ENCODE peak calls at places on chromosomes 11 and 22, in five cellular contexts. One of them, this sample, is unnamed.

GRCh38 chr11:43579171-43579918 is 101.2 kb upstream of the HSD17B12 start:
- DNase-seq in LHCN-M2: no peak
- DNase-seq in RPMI7951: peak
- DNase-seq in type B pancreatic cell: no peak
- DNase-seq in activated gamma-delta T cell treated with anti-CD3 and anti-CD28 coated beads, Interleukin-2, amount 50 U/mL, for 16 hours: no peak
- DNase-seq in this sample: peak

GRCh38 chr11:304915-305833 is 2.4 kb upstream of the IFITM2 start:
- DNase-seq in type B pancreatic cell: no peak
- DNase-seq in RPMI7951: peak
- DNase-seq in LHCN-M2: peak
- DNase-seq in activated gamma-delta T cell treated with anti-CD3 and anti-CD28 coated beads, Interleukin-2, amount 50 U/mL, for 16 hours: peak
- DNase-seq in this sample: peak

GRCh38 chr11:132080121-132080520 is 709.7 kb downstream of the NTM start:
- DNase-seq in activated gamma-delta T cell treated with anti-CD3 and anti-CD28 coated beads, Interleukin-2, amount 50 U/mL, for 16 hours: no peak
- DNase-seq in RPMI7951: peak
- DNase-seq in type B pancreatic cell: no peak
- DNase-seq in LHCN-M2: peak
- DNase-seq in this sample: no peak

GRCh38 chr11:70587095-70587389 is 188.7 kb downstream of the CTTN start:
- DNase-seq in LHCN-M2: no peak
- DNase-seq in type B pancreatic cell: no peak
- DNase-seq in activated gamma-delta T cell treated with anti-CD3 and anti-CD28 coated beads, Interleukin-2, amount 50 U/mL, for 16 hours: no peak
- DNase-seq in RPMI7951: peak
- DNase-seq in this sample: no peak

GRCh38 chr22:20302438-20303228 is 17.2 kb downstream of the DGCR6L start:
- DNase-seq in activated gamma-delta T cell treated with anti-CD3 and anti-CD28 coated beads, Interleukin-2, amount 50 U/mL, for 16 hours: no peak
- DNase-seq in type B pancreatic cell: no peak
- DNase-seq in RPMI7951: no peak
- DNase-seq in LHCN-M2: no peak
- DNase-seq in this sample: no peak

GRCh38 chr11:35007277-35007676 is 90.9 kb downstream of the PDHX start:
- DNase-seq in LHCN-M2: no peak
- DNase-seq in activated gamma-delta T cell treated with anti-CD3 and anti-CD28 coated beads, Interleukin-2, amount 50 U/mL, for 16 hours: no peak
- DNase-seq in RPMI7951: no peak
- DNase-seq in type B pancreatic cell: no peak
- DNase-seq in this sample: no peak

GRCh38 chr11:35641206-35641885 is 21.2 kb upstream of the TRIM44 start:
- DNase-seq in LHCN-M2: no peak
- DNase-seq in activated gamma-delta T cell treated with anti-CD3 and anti-CD28 coated beads, Interleukin-2, amount 50 U/mL, for 16 hours: no peak
- DNase-seq in type B pancreatic cell: no peak
- DNase-seq in RPMI7951: no peak
- DNase-seq in this sample: no peak

GRCh38 chr11:95245038-95245437 is 14.0 kb upstream of the SESN3 start:
- DNase-seq in type B pancreatic cell: no peak
- DNase-seq in RPMI7951: peak
- DNase-seq in LHCN-M2: no peak
- DNase-seq in activated gamma-delta T cell treated with anti-CD3 and anti-CD28 coated beads, Interleukin-2, amount 50 U/mL, for 16 hours: no peak
- DNase-seq in this sample: no peak

GRCh38 chr11:92861641-92862040 is 107.8 kb upstream of the MTNR1B start:
- DNase-seq in activated gamma-delta T cell treated with anti-CD3 and anti-CD28 coated beads, Interleukin-2, amount 50 U/mL, for 16 hours: no peak
- DNase-seq in type B pancreatic cell: no peak
- DNase-seq in LHCN-M2: no peak
- DNase-seq in RPMI7951: no peak
- DNase-seq in this sample: no peak

GRCh38 chr11:17734418-17734911 is at the start of gene KCNC1:
- DNase-seq in RPMI7951: peak
- DNase-seq in LHCN-M2: peak
- DNase-seq in activated gamma-delta T cell treated with anti-CD3 and anti-CD28 coated beads, Interleukin-2, amount 50 U/mL, for 16 hours: no peak
- DNase-seq in type B pancreatic cell: no peak
- DNase-seq in this sample: peak

GRCh38 chr22:40058265-40058664 is 63.5 kb downstream of the FAM83F start:
- DNase-seq in LHCN-M2: no peak
- DNase-seq in RPMI7951: no peak
- DNase-seq in activated gamma-delta T cell treated with anti-CD3 and anti-CD28 coated beads, Interleukin-2, amount 50 U/mL, for 16 hours: no peak
- DNase-seq in type B pancreatic cell: no peak
- DNase-seq in this sample: no peak

GRCh38 chr11:491358-491757 is 15.7 kb downstream of the RNH1 start:
- DNase-seq in type B pancreatic cell: no peak
- DNase-seq in activated gamma-delta T cell treated with anti-CD3 and anti-CD28 coated beads, Interleukin-2, amount 50 U/mL, for 16 hours: no peak
- DNase-seq in LHCN-M2: no peak
- DNase-seq in RPMI7951: no peak
- DNase-seq in this sample: no peak

GRCh38 chr11:107961480-107961879 is 33.2 kb downstream of the RAB39A start:
- DNase-seq in type B pancreatic cell: no peak
- DNase-seq in LHCN-M2: no peak
- DNase-seq in activated gamma-delta T cell treated with anti-CD3 and anti-CD28 coated beads, Interleukin-2, amount 50 U/mL, for 16 hours: no peak
- DNase-seq in RPMI7951: no peak
- DNase-seq in this sample: no peak

GRCh38 chr11:32210601-32211000 is 119.7 kb downstream of the RCN1 start:
- DNase-seq in LHCN-M2: peak
- DNase-seq in RPMI7951: peak
- DNase-seq in activated gamma-delta T cell treated with anti-CD3 and anti-CD28 coated beads, Interleukin-2, amount 50 U/mL, for 16 hours: no peak
- DNase-seq in type B pancreatic cell: no peak
- DNase-seq in this sample: no peak

GRCh38 chr22:43396934-43397457 is 14.8 kb upstream of the MPPED1 start:
- DNase-seq in LHCN-M2: no peak
- DNase-seq in activated gamma-delta T cell treated with anti-CD3 and anti-CD28 coated beads, Interleukin-2, amount 50 U/mL, for 16 hours: no peak
- DNase-seq in type B pancreatic cell: no peak
- DNase-seq in RPMI7951: no peak
- DNase-seq in this sample: no peak

GRCh38 chr22:43325176-43325575 is 18.0 kb downstream of the SCUBE1 start:
- DNase-seq in RPMI7951: no peak
- DNase-seq in type B pancreatic cell: no peak
- DNase-seq in activated gamma-delta T cell treated with anti-CD3 and anti-CD28 coated beads, Interleukin-2, amount 50 U/mL, for 16 hours: no peak
- DNase-seq in LHCN-M2: no peak
- DNase-seq in this sample: no peak

GRCh38 chr11:15969701-15970329 is 386.5 kb downstream of the SOX6 start:
- DNase-seq in RPMI7951: peak
- DNase-seq in LHCN-M2: peak
- DNase-seq in activated gamma-delta T cell treated with anti-CD3 and anti-CD28 coated beads, Interleukin-2, amount 50 U/mL, for 16 hours: no peak
- DNase-seq in type B pancreatic cell: no peak
- DNase-seq in this sample: no peak

GRCh38 chr22:32177221-32177765 is 18.2 kb upstream of the C22orf42 start:
- DNase-seq in activated gamma-delta T cell treated with anti-CD3 and anti-CD28 coated beads, Interleukin-2, amount 50 U/mL, for 16 hours: no peak
- DNase-seq in LHCN-M2: peak
- DNase-seq in RPMI7951: no peak
- DNase-seq in type B pancreatic cell: no peak
- DNase-seq in this sample: no peak

GRCh38 chr11:117717485-117718314 is 79.3 kb downstream of the DSCAML1 start:
- DNase-seq in LHCN-M2: no peak
- DNase-seq in RPMI7951: no peak
- DNase-seq in activated gamma-delta T cell treated with anti-CD3 and anti-CD28 coated beads, Interleukin-2, amount 50 U/mL, for 16 hours: no peak
- DNase-seq in type B pancreatic cell: no peak
- DNase-seq in this sample: peak

GRCh38 chr22:37633693-37634504 is 5.6 kb upstream of the SH3BP1 start:
- DNase-seq in RPMI7951: peak
- DNase-seq in type B pancreatic cell: peak
- DNase-seq in activated gamma-delta T cell treated with anti-CD3 and anti-CD28 coated beads, Interleukin-2, amount 50 U/mL, for 16 hours: no peak
- DNase-seq in LHCN-M2: no peak
- DNase-seq in this sample: peak

GRCh38 chr11:65558785-65559509 is 788 bp upstream of the LTBP3 start:
- DNase-seq in activated gamma-delta T cell treated with anti-CD3 and anti-CD28 coated beads, Interleukin-2, amount 50 U/mL, for 16 hours: no peak
- DNase-seq in LHCN-M2: no peak
- DNase-seq in RPMI7951: no peak
- DNase-seq in type B pancreatic cell: no peak
- DNase-seq in this sample: peak

GRCh38 chr11:21415566-21415965 is 746.2 kb downstream of the NELL1 start:
- DNase-seq in activated gamma-delta T cell treated with anti-CD3 and anti-CD28 coated beads, Interleukin-2, amount 50 U/mL, for 16 hours: no peak
- DNase-seq in type B pancreatic cell: no peak
- DNase-seq in LHCN-M2: no peak
- DNase-seq in RPMI7951: no peak
- DNase-seq in this sample: no peak

GRCh38 chr11:77196961-77197360 is 68.9 kb downstream of the MYO7A start:
- DNase-seq in LHCN-M2: no peak
- DNase-seq in RPMI7951: no peak
- DNase-seq in activated gamma-delta T cell treated with anti-CD3 and anti-CD28 coated beads, Interleukin-2, amount 50 U/mL, for 16 hours: no peak
- DNase-seq in type B pancreatic cell: no peak
- DNase-seq in this sample: no peak

This sample was measured in SK-N-SH.